ENCODE peak calls at places on chromosome 9, in ten cellular contexts. One of them, this sample, is unnamed.

GRCh38 chr9:124218438-124219289 is 39.1 kb upstream of the NEK6 start:
- DNase-seq in LHCN-M2: peak; percentile 54
- DNase-seq in left ventricle myocardium superior: peak; percentile 45
- DNase-seq in NB4: peak; percentile 95
- DNase-seq in kidney glomerular epithelial cell: no peak
- DNase-seq in cardiac muscle cell: peak; percentile 32
- DNase-seq in fibroblast of lung: peak; percentile 47
- DNase-seq in head of caudate nucleus: peak; percentile 65
- DNase-seq in foreskin melanocyte: peak; percentile 42
- DNase-seq in chondrocyte: peak; percentile 54
- DNase-seq in this sample: peak; percentile 86

GRCh38 chr9:124820606-124821246 is 32.5 kb upstream of the WDR38 start:
- DNase-seq in LHCN-M2: no peak
- DNase-seq in left ventricle myocardium superior: no peak
- DNase-seq in NB4: no peak
- DNase-seq in kidney glomerular epithelial cell: no peak
- DNase-seq in cardiac muscle cell: no peak
- DNase-seq in fibroblast of lung: no peak
- DNase-seq in head of caudate nucleus: no peak
- DNase-seq in foreskin melanocyte: peak; percentile 77
- DNase-seq in chondrocyte: no peak
- DNase-seq in this sample: no peak

GRCh38 chr9:27365977-27366376 is 69.0 kb upstream of the EQTN start:
- DNase-seq in LHCN-M2: no peak
- DNase-seq in left ventricle myocardium superior: no peak
- DNase-seq in NB4: peak; percentile 20
- DNase-seq in kidney glomerular epithelial cell: no peak
- DNase-seq in cardiac muscle cell: no peak
- DNase-seq in fibroblast of lung: peak; percentile 43
- DNase-seq in head of caudate nucleus: no peak
- DNase-seq in foreskin melanocyte: no peak
- DNase-seq in chondrocyte: no peak
- DNase-seq in this sample: no peak

GRCh38 chr9:37432020-37432419 is 9.5 kb downstream of the GRHPR start:
- DNase-seq in LHCN-M2: no peak
- DNase-seq in left ventricle myocardium superior: no peak
- DNase-seq in NB4: no peak
- DNase-seq in kidney glomerular epithelial cell: no peak
- DNase-seq in cardiac muscle cell: no peak
- DNase-seq in fibroblast of lung: no peak
- DNase-seq in head of caudate nucleus: no peak
- DNase-seq in foreskin melanocyte: no peak
- DNase-seq in chondrocyte: no peak
- DNase-seq in this sample: no peak

GRCh38 chr9:34588671-34589370 is 703 bp downstream of the CNTFR start:
- DNase-seq in LHCN-M2: no peak
- DNase-seq in left ventricle myocardium superior: peak; percentile 41
- DNase-seq in NB4: peak; percentile 38
- DNase-seq in kidney glomerular epithelial cell: no peak
- DNase-seq in cardiac muscle cell: no peak
- DNase-seq in fibroblast of lung: no peak
- DNase-seq in head of caudate nucleus: peak; percentile 48
- DNase-seq in foreskin melanocyte: no peak
- DNase-seq in chondrocyte: no peak
- DNase-seq in this sample: no peak

GRCh38 chr9:16687678-16688369 is 182.6 kb downstream of the BNC2 start:
- DNase-seq in LHCN-M2: peak; percentile 50
- DNase-seq in left ventricle myocardium superior: no peak
- DNase-seq in NB4: no peak
- DNase-seq in kidney glomerular epithelial cell: no peak
- DNase-seq in cardiac muscle cell: peak; percentile 13
- DNase-seq in fibroblast of lung: peak; percentile 43
- DNase-seq in head of caudate nucleus: no peak
- DNase-seq in foreskin melanocyte: no peak
- DNase-seq in chondrocyte: no peak
- DNase-seq in this sample: no peak

GRCh38 chr9:120914953-120915352 is 11.6 kb downstream of the TRAF1 start:
- DNase-seq in LHCN-M2: no peak
- DNase-seq in left ventricle myocardium superior: no peak
- DNase-seq in NB4: no peak
- DNase-seq in kidney glomerular epithelial cell: no peak
- DNase-seq in cardiac muscle cell: no peak
- DNase-seq in fibroblast of lung: peak; percentile 41
- DNase-seq in head of caudate nucleus: no peak
- DNase-seq in foreskin melanocyte: no peak
- DNase-seq in chondrocyte: no peak
- DNase-seq in this sample: no peak

GRCh38 chr9:107612136-107612535 is 122.6 kb upstream of the KLF4 start:
- DNase-seq in LHCN-M2: no peak
- DNase-seq in left ventricle myocardium superior: peak; percentile 79
- DNase-seq in NB4: peak; percentile 96
- DNase-seq in kidney glomerular epithelial cell: no peak
- DNase-seq in cardiac muscle cell: peak; percentile 78
- DNase-seq in fibroblast of lung: no peak
- DNase-seq in head of caudate nucleus: peak; percentile 46
- DNase-seq in foreskin melanocyte: no peak
- DNase-seq in chondrocyte: no peak
- DNase-seq in this sample: no peak

GRCh38 chr9:110601098-110601497 is 21.6 kb upstream of the SVEP1 start:
- DNase-seq in LHCN-M2: no peak
- DNase-seq in left ventricle myocardium superior: no peak
- DNase-seq in NB4: no peak
- DNase-seq in kidney glomerular epithelial cell: no peak
- DNase-seq in cardiac muscle cell: no peak
- DNase-seq in fibroblast of lung: no peak
- DNase-seq in head of caudate nucleus: no peak
- DNase-seq in foreskin melanocyte: no peak
- DNase-seq in chondrocyte: no peak
- DNase-seq in this sample: no peak

GRCh38 chr9:6771722-6772121 is 13.9 kb downstream of the KDM4C start:
- DNase-seq in LHCN-M2: no peak
- DNase-seq in left ventricle myocardium superior: no peak
- DNase-seq in NB4: no peak
- DNase-seq in kidney glomerular epithelial cell: no peak
- DNase-seq in cardiac muscle cell: no peak
- DNase-seq in fibroblast of lung: no peak
- DNase-seq in head of caudate nucleus: no peak
- DNase-seq in foreskin melanocyte: no peak
- DNase-seq in chondrocyte: no peak
- DNase-seq in this sample: no peak

GRCh38 chr9:85536076-85536475 is 205.7 kb downstream of the AGTPBP1 start:
- DNase-seq in LHCN-M2: peak; percentile 85
- DNase-seq in left ventricle myocardium superior: no peak
- DNase-seq in NB4: no peak
- DNase-seq in kidney glomerular epithelial cell: peak; percentile 31
- DNase-seq in cardiac muscle cell: peak; percentile 97
- DNase-seq in fibroblast of lung: peak; percentile 90
- DNase-seq in head of caudate nucleus: no peak
- DNase-seq in foreskin melanocyte: no peak
- DNase-seq in chondrocyte: no peak
- DNase-seq in this sample: no peak

GRCh38 chr9:132243156-132244074 is 81.6 kb downstream of the NTNG2 start:
- DNase-seq in LHCN-M2: no peak
- DNase-seq in left ventricle myocardium superior: no peak
- DNase-seq in NB4: no peak
- DNase-seq in kidney glomerular epithelial cell: no peak
- DNase-seq in cardiac muscle cell: no peak
- DNase-seq in fibroblast of lung: no peak
- DNase-seq in head of caudate nucleus: no peak
- DNase-seq in foreskin melanocyte: no peak
- DNase-seq in chondrocyte: no peak
- DNase-seq in this sample: no peak

GRCh38 chr9:98791147-98792095 is 4.9 kb downstream of the ANKS6 start:
- DNase-seq in LHCN-M2: peak; percentile 96
- DNase-seq in left ventricle myocardium superior: peak; percentile 85
- DNase-seq in NB4: peak; percentile 84
- DNase-seq in kidney glomerular epithelial cell: peak; percentile 90
- DNase-seq in cardiac muscle cell: peak; percentile 97
- DNase-seq in fibroblast of lung: peak; percentile 95
- DNase-seq in head of caudate nucleus: peak; percentile 76
- DNase-seq in foreskin melanocyte: peak; percentile 45
- DNase-seq in chondrocyte: no peak
- DNase-seq in this sample: peak; percentile 93

GRCh38 chr9:92637331-92637730 is 32.6 kb downstream of the IPPK start:
- DNase-seq in LHCN-M2: no peak
- DNase-seq in left ventricle myocardium superior: no peak
- DNase-seq in NB4: no peak
- DNase-seq in kidney glomerular epithelial cell: no peak
- DNase-seq in cardiac muscle cell: no peak
- DNase-seq in fibroblast of lung: no peak
- DNase-seq in head of caudate nucleus: no peak
- DNase-seq in foreskin melanocyte: no peak
- DNase-seq in chondrocyte: no peak
- DNase-seq in this sample: no peak

GRCh38 chr9:113579270-113580040 is 115.9 kb downstream of the RGS3 start:
- DNase-seq in LHCN-M2: peak; percentile 98
- DNase-seq in left ventricle myocardium superior: peak; percentile 69
- DNase-seq in NB4: peak; percentile 89
- DNase-seq in kidney glomerular epithelial cell: peak; percentile 45
- DNase-seq in cardiac muscle cell: no peak
- DNase-seq in fibroblast of lung: peak; percentile 75
- DNase-seq in head of caudate nucleus: peak; percentile 52
- DNase-seq in foreskin melanocyte: no peak
- DNase-seq in chondrocyte: no peak
- DNase-seq in this sample: no peak

GRCh38 chr9:77897292-77897691 is 134.3 kb downstream of the GNAQ start:
- DNase-seq in LHCN-M2: no peak
- DNase-seq in left ventricle myocardium superior: no peak
- DNase-seq in NB4: peak; percentile 56
- DNase-seq in kidney glomerular epithelial cell: peak; percentile 5
- DNase-seq in cardiac muscle cell: peak; percentile 34
- DNase-seq in fibroblast of lung: peak; percentile 17
- DNase-seq in head of caudate nucleus: no peak
- DNase-seq in foreskin melanocyte: no peak
- DNase-seq in chondrocyte: no peak
- DNase-seq in this sample: no peak

GRCh38 chr9:73200694-73201432 is 49.2 kb downstream of the ANXA1 start:
- DNase-seq in LHCN-M2: peak; percentile 41
- DNase-seq in left ventricle myocardium superior: no peak
- DNase-seq in NB4: peak; percentile 27
- DNase-seq in kidney glomerular epithelial cell: peak; percentile 27
- DNase-seq in cardiac muscle cell: peak; percentile 60
- DNase-seq in fibroblast of lung: peak; percentile 15
- DNase-seq in head of caudate nucleus: no peak
- DNase-seq in foreskin melanocyte: peak; percentile 32
- DNase-seq in chondrocyte: no peak
- DNase-seq in this sample: peak; percentile 48

GRCh38 chr9:129889461-129889935 is 54.2 kb downstream of the USP20 start:
- DNase-seq in LHCN-M2: no peak
- DNase-seq in left ventricle myocardium superior: no peak
- DNase-seq in NB4: peak; percentile 63
- DNase-seq in kidney glomerular epithelial cell: no peak
- DNase-seq in cardiac muscle cell: no peak
- DNase-seq in fibroblast of lung: no peak
- DNase-seq in head of caudate nucleus: no peak
- DNase-seq in foreskin melanocyte: no peak
- DNase-seq in chondrocyte: no peak
- DNase-seq in this sample: no peak

GRCh38 chr9:133841167-133841812 is 103.1 kb upstream of the SARDH start:
- DNase-seq in LHCN-M2: no peak
- DNase-seq in left ventricle myocardium superior: no peak
- DNase-seq in NB4: no peak
- DNase-seq in kidney glomerular epithelial cell: no peak
- DNase-seq in cardiac muscle cell: no peak
- DNase-seq in fibroblast of lung: no peak
- DNase-seq in head of caudate nucleus: no peak
- DNase-seq in foreskin melanocyte: no peak
- DNase-seq in chondrocyte: no peak
- DNase-seq in this sample: no peak

GRCh38 chr9:19488721-19489120 is 79.9 kb downstream of the ACER2 start:
- DNase-seq in LHCN-M2: peak; percentile 28
- DNase-seq in left ventricle myocardium superior: no peak
- DNase-seq in NB4: no peak
- DNase-seq in kidney glomerular epithelial cell: no peak
- DNase-seq in cardiac muscle cell: peak; percentile 51
- DNase-seq in fibroblast of lung: no peak
- DNase-seq in head of caudate nucleus: peak; percentile 82
- DNase-seq in foreskin melanocyte: peak; percentile 80
- DNase-seq in chondrocyte: no peak
- DNase-seq in this sample: no peak

GRCh38 chr9:137455361-137455991 is 3.7 kb downstream of the NSMF start:
- DNase-seq in LHCN-M2: no peak
- DNase-seq in left ventricle myocardium superior: no peak
- DNase-seq in NB4: no peak
- DNase-seq in kidney glomerular epithelial cell: no peak
- DNase-seq in cardiac muscle cell: no peak
- DNase-seq in fibroblast of lung: no peak
- DNase-seq in head of caudate nucleus: no peak
- DNase-seq in foreskin melanocyte: no peak
- DNase-seq in chondrocyte: no peak
- DNase-seq in this sample: no peak

GRCh38 chr9:110192531-110193326 is 15.2 kb downstream of the C9orf152 start:
- DNase-seq in LHCN-M2: peak; percentile 78
- DNase-seq in left ventricle myocardium superior: no peak
- DNase-seq in NB4: peak; percentile 57
- DNase-seq in kidney glomerular epithelial cell: peak; percentile 57
- DNase-seq in cardiac muscle cell: peak; percentile 88
- DNase-seq in fibroblast of lung: peak; percentile 88
- DNase-seq in head of caudate nucleus: no peak
- DNase-seq in foreskin melanocyte: no peak
- DNase-seq in chondrocyte: no peak
- DNase-seq in this sample: no peak

GRCh38 chr9:107637421-107638420 is 148.2 kb upstream of the KLF4 start:
- DNase-seq in LHCN-M2: peak; percentile 87
- DNase-seq in left ventricle myocardium superior: peak; percentile 91
- DNase-seq in NB4: peak; percentile 79
- DNase-seq in kidney glomerular epithelial cell: peak; percentile 67
- DNase-seq in cardiac muscle cell: peak; percentile 99
- DNase-seq in fibroblast of lung: peak; percentile 92
- DNase-seq in head of caudate nucleus: peak; percentile 77
- DNase-seq in foreskin melanocyte: peak; percentile 97
- DNase-seq in chondrocyte: peak; percentile 94
- DNase-seq in this sample: no peak

GRCh38 chr9:123637596-123637939 is 281.6 kb downstream of the CRB2 start:
- DNase-seq in LHCN-M2: no peak
- DNase-seq in left ventricle myocardium superior: no peak
- DNase-seq in NB4: no peak
- DNase-seq in kidney glomerular epithelial cell: peak; percentile 80
- DNase-seq in cardiac muscle cell: peak; percentile 43
- DNase-seq in fibroblast of lung: peak; percentile 23
- DNase-seq in head of caudate nucleus: no peak
- DNase-seq in foreskin melanocyte: no peak
- DNase-seq in chondrocyte: no peak
- DNase-seq in this sample: no peak

This sample was measured in Caki2.